ENCODE peak calls at places on chromosomes 5 and 9, in seven cellular contexts. P, H, Q, V, Z, S and Y are unnamed samples.

GRCh38 chr9:100352201-100352726 is 478 bp downstream of the TEX10 start:
- DNase-seq in H (peak), V (peak), Q (peak), Z (peak), S (no peak), P (no peak), Y (peak)

GRCh38 chr5:143313298-143313852 is 90.1 kb downstream of the NR3C1 start:
- DNase-seq in V (no peak), H (no peak), S (no peak), Q (no peak), Z (no peak), P (no peak), Y (no peak)

GRCh38 chr5:109486200-109486804 is 76.5 kb upstream of the PJA2 start:
- DNase-seq in Z (peak), V (no peak), H (no peak), Q (peak), P (no peak), S (no peak), Y (no peak)

GRCh38 chr5:94223231-94223630 is 395.2 kb downstream of the KIAA0825 start:
- DNase-seq in Q (no peak), P (no peak), H (no peak), S (no peak), Z (no peak), V (no peak), Y (no peak)

GRCh38 chr9:133238851-133239532 is 29.9 kb upstream of the OBP2B start:
- DNase-seq in P (peak), S (peak), H (peak), Q (peak), V (peak), Z (no peak), Y (no peak)

GRCh38 chr5:36417668-36418067 is 116.0 kb upstream of the RANBP3L start:
- DNase-seq in H (no peak), V (peak), Z (no peak), P (no peak), Q (no peak), S (no peak), Y (no peak)

GRCh38 chr9:69029535-69029934 is 6.0 kb upstream of the FXN start:
- DNase-seq in Z (no peak), P (no peak), Q (no peak), V (no peak), S (no peak), H (no peak), Y (no peak)

GRCh38 chr5:62257018-62257367 is 49.0 kb upstream of the KIF2A start:
- DNase-seq in Q (no peak), P (no peak), S (no peak), Z (no peak), V (no peak), H (no peak), Y (no peak)

GRCh38 chr9:130150779-130151381 is 21.3 kb upstream of the NCS1 start:
- DNase-seq in V (no peak), S (no peak), H (no peak), Q (no peak), Z (no peak), P (no peak), Y (no peak)

GRCh38 chr9:78866228-78867132 is 569.6 kb downstream of the PSAT1 start:
- DNase-seq in S (peak), Q (peak), P (no peak), H (no peak), Z (peak), V (no peak), Y (peak)

GRCh38 chr9:109192732-109193361 is 25.8 kb upstream of the FRRS1L start:
- DNase-seq in S (no peak), Q (peak), V (peak), P (no peak), Z (no peak), H (no peak), Y (no peak)

GRCh38 chr5:144385597-144385996 is 214.9 kb downstream of the KCTD16 start:
- DNase-seq in P (no peak), H (no peak), Q (no peak), Z (no peak), S (no peak), V (no peak), Y (no peak)

GRCh38 chr9:84738353-84738752 is 68.8 kb downstream of the NTRK2 start:
- DNase-seq in S (no peak), H (no peak), Z (no peak), Q (no peak), V (no peak), P (no peak), Y (no peak)

GRCh38 chr9:128684325-128685021 is 4.5 kb upstream of the SET start:
- DNase-seq in Z (peak), H (peak), Q (peak), S (no peak), P (peak), V (peak), Y (no peak)

GRCh38 chr9:101691657-101692056 is 46.8 kb downstream of the GRIN3A start:
- DNase-seq in Z (no peak), Q (no peak), S (no peak), V (no peak), P (no peak), H (no peak), Y (no peak)

GRCh38 chr5:156491766-156492165 is 164.8 kb downstream of the SGCD start:
- DNase-seq in V (no peak), Z (no peak), Q (no peak), P (no peak), S (no peak), H (no peak), Y (no peak)

GRCh38 chr5:138722518-138722917 is 30.7 kb upstream of the CTNNA1 start:
- DNase-seq in P (no peak), Q (no peak), S (no peak), Z (no peak), H (peak), V (no peak), Y (no peak)

GRCh38 chr5:13115476-13115875 is 829.0 kb downstream of the DNAH5 start:
- DNase-seq in Q (no peak), V (no peak), Z (no peak), S (no peak), P (no peak), H (no peak), Y (no peak)

GRCh38 chr5:109693535-109694152 is 3.9 kb downstream of the MAN2A1 start:
- DNase-seq in Z (peak), P (no peak), Q (peak), H (no peak), V (no peak), S (no peak), Y (no peak)

GRCh38 chr5:35136386-35136785 is 88.6 kb upstream of the AGXT2 start:
- DNase-seq in P (no peak), S (peak), Z (peak), V (no peak), H (no peak), Q (peak), Y (peak)

GRCh38 chr9:94913550-94913949 is 187.1 kb downstream of the AOPEP start:
- DNase-seq in V (no peak), Q (no peak), S (no peak), Z (no peak), P (no peak), H (no peak), Y (no peak)